ENCODE peak calls at places on chromosomes 3 and 15, in ten cellular contexts. E, Z, N, K, A, Q, M, P, W and T are unnamed samples.

GRCh38 chr3:112582242-112582874 is 20.5 kb downstream of the SLC35A5 start:
- DNase-seq in E (peak; percentile 81), Z (no peak), N (no peak), K (peak; percentile 84), A (no peak), Q (peak; percentile 34), M (peak; percentile 34), P (peak; percentile 28), W (no peak), T (peak; percentile 84)

GRCh38 chr3:156816794-156817741 is 9.1 kb upstream of the LEKR1 start:
- DNase-seq in E (peak; percentile 93), Z (peak; percentile 86), N (peak; percentile 87), K (peak; percentile 73), A (peak; percentile 85), Q (peak; percentile 77), M (peak; percentile 77), P (peak; percentile 89), W (peak; percentile 87), T (peak; percentile 59)

GRCh38 chr15:31331389-31331788 is 4.8 kb downstream of the KLF13 start:
- DNase-seq in E (no peak), Z (no peak), N (no peak), K (no peak), A (no peak), Q (no peak), M (no peak), P (no peak), W (no peak), T (no peak)

GRCh38 chr3:108623504-108623903 is 34.0 kb downstream of the DZIP3 start:
- DNase-seq in E (no peak), Z (no peak), N (no peak), K (no peak), A (no peak), Q (no peak), M (no peak), P (no peak), W (no peak), T (peak; percentile 6)

GRCh38 chr15:31255176-31255510 is 71.5 kb upstream of the KLF13 start:
- DNase-seq in E (no peak), Z (no peak), N (no peak), K (no peak), A (no peak), Q (no peak), M (no peak), P (no peak), W (no peak), T (no peak)

GRCh38 chr3:194275721-194276120 is 75.4 kb downstream of the CPN2 start:
- DNase-seq in E (no peak), Z (no peak), N (no peak), K (no peak), A (no peak), Q (no peak), M (peak; percentile 11), P (no peak), W (peak; percentile 64), T (no peak)

GRCh38 chr15:92618121-92618520 is 37.5 kb downstream of the FAM174B start:
- DNase-seq in E (no peak), Z (no peak), N (no peak), K (no peak), A (no peak), Q (no peak), M (peak; percentile 41), P (no peak), W (peak; percentile 49), T (no peak)

GRCh38 chr15:69045810-69046209 is 31.3 kb downstream of the NOX5 start:
- DNase-seq in E (peak; percentile 39), Z (no peak), N (no peak), K (peak; percentile 70), A (no peak), Q (no peak), M (no peak), P (no peak), W (no peak), T (no peak)

GRCh38 chr3:135310317-135310716 is 515.3 kb downstream of the EPHB1 start:
- DNase-seq in E (no peak), Z (no peak), N (no peak), K (no peak), A (no peak), Q (no peak), M (no peak), P (no peak), W (no peak), T (no peak)

GRCh38 chr3:64384561-64384960 is 159.3 kb upstream of the PRICKLE2 start:
- DNase-seq in E (no peak), Z (no peak), N (no peak), K (no peak), A (no peak), Q (no peak), M (no peak), P (no peak), W (no peak), T (no peak)

GRCh38 chr3:29072626-29073025 is 208.2 kb upstream of the RBMS3 start:
- DNase-seq in E (peak; percentile 49), Z (no peak), N (no peak), K (peak; percentile 22), A (no peak), Q (no peak), M (no peak), P (no peak), W (no peak), T (peak; percentile 88)

GRCh38 chr3:49132437-49133225 is at the start of gene LAMB2:
- DNase-seq in E (peak; percentile 85), Z (peak; percentile 81), N (peak; percentile 84), K (peak; percentile 86), A (no peak), Q (peak; percentile 66), M (peak; percentile 77), P (no peak), W (peak; percentile 86), T (peak; percentile 68)

GRCh38 chr3:196639517-196640500 is at the start of gene NRROS:
- DNase-seq in E (peak; percentile 26), Z (peak; percentile 56), N (peak; percentile 74), K (peak; percentile 24), A (peak; percentile 63), Q (no peak), M (no peak), P (peak; percentile 90), W (no peak), T (peak; percentile 47)

GRCh38 chr3:3817870-3818269 is 18.6 kb downstream of the LRRN1 start:
- DNase-seq in E (no peak), Z (no peak), N (no peak), K (no peak), A (no peak), Q (no peak), M (no peak), P (peak; percentile 29), W (no peak), T (no peak)

GRCh38 chr3:41936384-41936783 is 25.5 kb downstream of the ULK4 start:
- DNase-seq in E (no peak), Z (no peak), N (no peak), K (no peak), A (no peak), Q (no peak), M (no peak), P (no peak), W (no peak), T (no peak)

GRCh38 chr3:14524311-14524711 is 15.8 kb downstream of the GRIP2 start:
- DNase-seq in E (no peak), Z (peak; percentile 76), N (peak; percentile 74), K (no peak), A (no peak), Q (no peak), M (no peak), P (no peak), W (no peak), T (peak; percentile 22)

GRCh38 chr3:152258448-152259302 is 10.1 kb upstream of the MBNL1 start:
- DNase-seq in E (peak; percentile 100), Z (peak; percentile 50), N (peak; percentile 26), K (peak; percentile 95), A (peak; percentile 67), Q (peak; percentile 80), M (peak; percentile 19), P (peak; percentile 94), W (peak; percentile 94), T (peak; percentile 99)

GRCh38 chr3:106560451-106560966 is 691.7 kb upstream of the CBLB start:
- DNase-seq in E (peak; percentile 95), Z (no peak), N (no peak), K (peak; percentile 79), A (no peak), Q (no peak), M (no peak), P (peak; percentile 7), W (no peak), T (peak; percentile 95)

GRCh38 chr15:85859671-85860070 is 64.9 kb upstream of the KLHL25 start:
- DNase-seq in E (no peak), Z (no peak), N (no peak), K (no peak), A (no peak), Q (no peak), M (no peak), P (no peak), W (no peak), T (no peak)

GRCh38 chr3:139226731-139227130 is 117.1 kb upstream of the MRPS22 start:
- DNase-seq in E (no peak), Z (no peak), N (no peak), K (no peak), A (no peak), Q (no peak), M (no peak), P (no peak), W (no peak), T (no peak)
- H3K4me3 ChIP-seq in E (no peak overlapping the region), Z (no peak overlapping the region), N (no peak overlapping the region), K (no peak overlapping the region), A (no peak overlapping the region), Q (no peak overlapping the region), M (no peak overlapping the region), P (no peak overlapping the region), W (no peak overlapping the region), T (no peak overlapping the region)

GRCh38 chr3:15693340-15693739 is 91.8 kb downstream of the BTD start:
- DNase-seq in E (peak; percentile 29), Z (no peak), N (no peak), K (peak; percentile 16), A (no peak), Q (no peak), M (no peak), P (no peak), W (no peak), T (no peak)
- TF ChIP-seq CTCF in E (peak; percentile 34), Z (no peak), N (no peak), K (peak; percentile 16), A (no peak), Q (peak; percentile 7), M (no peak), P (no peak), W (no peak), T (no peak)

GRCh38 chr15:80405970-80406369 is 1.8 kb downstream of the ARNT2 start:
- DNase-seq in E (no peak), Z (no peak), N (no peak), K (no peak), A (no peak), Q (no peak), M (no peak), P (no peak), W (no peak), T (no peak)
- H3K4me3 ChIP-seq in E (no peak overlapping the region), Z (no peak overlapping the region), N (no peak overlapping the region), K (no peak overlapping the region), A (no peak overlapping the region), Q (no peak overlapping the region), M (no peak overlapping the region), P (no peak overlapping the region), W (no peak overlapping the region), T (no peak overlapping the region)

DNA sequence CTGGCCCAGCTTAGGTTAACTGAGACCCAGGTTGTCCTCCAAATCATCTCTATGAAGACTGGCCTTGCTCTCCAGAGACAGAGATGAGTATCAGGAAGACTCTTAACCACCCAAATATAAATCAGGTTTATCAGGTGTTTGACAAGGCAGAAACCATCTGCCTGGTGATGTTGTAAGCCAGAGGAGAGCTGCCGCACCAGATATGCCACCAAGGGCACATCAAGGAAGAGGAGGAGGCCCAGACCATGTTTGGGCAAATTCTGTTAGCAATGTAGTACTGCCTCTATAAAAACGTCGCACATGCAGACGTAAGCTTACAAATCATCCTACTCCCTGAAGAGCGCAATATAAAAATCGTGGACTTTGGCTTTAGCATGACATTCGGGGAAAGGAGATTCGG is 21.0 kb upstream of the RPL32 start:
- DNase-seq in E (no peak), Z (peak; percentile 2), N (no peak), K (no peak), A (no peak), Q (no peak), M (no peak), P (no peak), W (no peak), T (no peak)
- TF ChIP-seq CTCF in E (no peak), Z (no peak), N (no peak), K (no peak), A (no peak), Q (no peak), M (no peak), P (no peak), W (no peak), T (no peak)